ENCODE peak calls at places on chromosomes 1 and 21, in five cellular contexts. M is HepG2, F is K562, N is SK-N-SH, V is GM12878. C is an unnamed sample.

GRCh38 chr1:202200112-202200548 is 6.5 kb downstream of the LGR6 start:
- DNase-seq in F (peak), M (no peak), V (no peak), N (no peak), C (no peak)

GRCh38 chr1:24999426-24999825 is 69.3 kb upstream of the RUNX3 start:
- DNase-seq in V (no peak), F (no peak), M (no peak), N (no peak), C (no peak)

GRCh38 chr1:77288275-77288674 is 6.5 kb downstream of the AK5 start:
- DNase-seq in N (peak), V (no peak), F (no peak), M (no peak), C (no peak)

GRCh38 chr21:36609654-36610053 is 89.3 kb upstream of the SIM2 start:
- DNase-seq in M (no peak), F (no peak), V (no peak), N (no peak), C (no peak)

GRCh38 chr1:94934551-94934950 is 7.6 kb upstream of the CNN3 start:
- DNase-seq in F (no peak), M (no peak), N (no peak), V (no peak), C (no peak)

GRCh38 chr1:180267211-180267561 is 37.1 kb downstream of the LHX4 start:
- DNase-seq in N (no peak), V (no peak), F (no peak), M (no peak), C (no peak)

GRCh38 chr1:212712451-212713303 is 13.0 kb upstream of the BATF3 start:
- DNase-seq in F (no peak), M (no peak), V (no peak), N (no peak), C (no peak)

GRCh38 chr21:37368536-37369279 is 2.1 kb downstream of the DYRK1A start:
- DNase-seq in F (no peak), M (no peak), N (no peak), V (no peak), C (no peak)

GRCh38 chr1:154819628-154820590 is 50.2 kb downstream of the KCNN3 start:
- DNase-seq in N (peak), M (peak), F (peak), V (no peak), C (peak)

GRCh38 chr21:45116066-45116465 is 41.7 kb downstream of the ADARB1 start:
- DNase-seq in V (no peak), N (no peak), M (no peak), F (no peak), C (no peak)

GRCh38 chr1:228155596-228156517 is 6.1 kb downstream of the GJC2 start:
- DNase-seq in V (no peak), N (no peak), F (no peak), M (no peak), C (no peak)

GRCh38 chr21:29436143-29436542 is 137.4 kb downstream of the BACH1 start:
- DNase-seq in M (no peak), V (no peak), F (no peak), N (no peak), C (no peak)

GRCh38 chr21:14766241-14766640 is 220.1 kb upstream of the SAMSN1 start:
- DNase-seq in F (no peak), M (peak), N (peak), V (no peak), C (no peak)

GRCh38 chr1:18954270-18955071 is 2.0 kb downstream of the IFFO2 start:
- DNase-seq in N (no peak), F (no peak), M (no peak), V (no peak), C (no peak)
- TF ChIP-seq FOXM1 in N (no peak), F (no peak), M (no peak), V (no peak), C (no peak)

GRCh38 chr1:4447778-4448360 is 206.5 kb upstream of the AJAP1 start:
- DNase-seq in M (no peak), N (no peak), V (no peak), F (no peak), C (no peak)
- TF ChIP-seq FOXM1 in M (no peak), N (no peak), V (no peak), F (no peak), C (no peak)

GRCh38 chr1:90068611-90069280 is 73.8 kb downstream of the ZNF326 start:
- DNase-seq in V (no peak), N (no peak), M (no peak), F (no peak), C (no peak)
- TF ChIP-seq FOXM1 in V (no peak), N (no peak), M (no peak), F (no peak), C (no peak)

GRCh38 chr1:184387871-184388670 is 1.2 kb downstream of the C1orf21 start:
- DNase-seq in F (no peak), M (no peak), N (peak), V (no peak), C (no peak)
- TF ChIP-seq FOXM1 in F (no peak), M (no peak), N (no peak), V (no peak), C (no peak)

DNA sequence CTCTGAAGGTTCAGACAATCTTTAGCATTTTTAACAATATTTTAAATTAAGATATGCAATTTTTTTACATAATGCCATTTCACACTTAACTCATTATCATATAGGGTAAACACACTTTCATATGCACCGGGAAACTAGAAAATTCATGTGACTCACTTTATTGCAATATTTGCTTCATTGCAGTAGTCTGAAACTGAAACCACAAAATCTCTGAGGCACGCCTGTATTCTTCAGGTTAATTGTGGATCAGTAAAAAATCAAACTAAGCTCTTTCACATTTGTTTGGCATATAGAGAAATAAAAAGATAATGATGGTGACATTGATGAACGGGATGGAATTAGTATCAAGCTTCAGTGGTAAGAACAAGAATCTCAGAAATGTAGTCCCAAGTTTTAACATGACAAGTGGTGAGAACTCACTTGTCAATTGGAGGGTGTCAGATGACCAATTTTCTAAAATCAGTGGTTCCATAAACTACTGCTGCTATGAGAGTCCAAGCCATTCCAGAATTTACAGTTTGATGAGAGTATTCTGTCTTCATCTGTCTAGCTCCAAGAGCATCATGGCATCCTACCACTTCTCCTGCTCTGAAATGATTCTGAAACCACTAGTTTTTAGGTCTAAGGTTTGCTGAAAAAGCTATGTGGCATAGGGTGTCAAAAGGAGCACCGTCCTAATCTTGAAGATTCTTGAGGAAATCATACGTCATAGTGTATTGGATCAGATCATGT is 281.0 kb downstream of the PTPRC start:
- DNase-seq in F (no peak), M (no peak), N (no peak), V (no peak), C (no peak)
- TF ChIP-seq FOXM1 in F (no peak), M (no peak), N (no peak), V (no peak), C (no peak)

GRCh38 chr1:186295980-186296379 is 79.1 kb downstream of the TPR start:
- DNase-seq in F (no peak), M (peak), V (no peak), N (no peak), C (no peak)

GRCh38 chr1:186292875-186293274 is 82.2 kb downstream of the TPR start:
- DNase-seq in N (no peak), V (no peak), M (no peak), F (no peak), C (no peak)

GRCh38 chr1:186301448-186301847 is 73.6 kb downstream of the TPR start:
- DNase-seq in N (no peak), V (no peak), M (no peak), F (no peak), C (no peak)

GRCh38 chr1:186298851-186299250 is 76.2 kb downstream of the TPR start:
- DNase-seq in V (no peak), M (no peak), F (no peak), N (no peak), C (no peak)

DNA sequence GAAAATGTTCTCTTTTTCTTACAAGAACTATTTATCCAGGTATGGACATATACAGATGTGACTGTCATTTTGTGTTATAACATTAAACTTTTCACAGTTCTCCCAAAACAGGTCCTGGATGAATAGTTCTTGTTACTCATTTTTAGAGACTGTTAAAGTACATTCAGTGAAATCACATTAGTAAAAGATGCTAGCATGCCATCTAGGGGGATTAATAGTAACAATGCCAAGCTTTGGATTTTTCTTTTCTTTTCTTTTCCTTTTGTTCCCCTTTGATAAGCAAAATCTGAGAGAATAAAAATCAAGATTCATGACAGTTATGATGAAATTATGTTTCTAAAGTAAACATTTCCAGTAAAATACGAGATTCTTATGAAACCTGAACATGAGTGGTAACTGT is 77.6 kb downstream of the TPR start:
- DNase-seq in N (no peak), F (no peak), M (no peak), V (no peak), C (no peak)
- TF ChIP-seq FOXM1 in N (no peak), F (no peak), M (no peak), V (no peak), C (no peak)

GRCh38 chr1:27594542-27595510 is 9.1 kb downstream of the AHDC1 start:
- DNase-seq in V (no peak), N (no peak), F (no peak), M (no peak), C (no peak)

GRCh38 chr1:27592191-27592590 is 11.8 kb downstream of the AHDC1 start:
- DNase-seq in F (no peak), N (no peak), M (no peak), V (no peak), C (no peak)

GRCh38 chr1:27592600-27593340 is 11.2 kb downstream of the AHDC1 start:
- DNase-seq in V (no peak), M (no peak), N (no peak), F (no peak), C (no peak)

GRCh38 chr1:27595597-27595996 is 8.3 kb downstream of the AHDC1 start:
- DNase-seq in N (no peak), V (no peak), F (no peak), M (no peak), C (no peak)

DNA sequence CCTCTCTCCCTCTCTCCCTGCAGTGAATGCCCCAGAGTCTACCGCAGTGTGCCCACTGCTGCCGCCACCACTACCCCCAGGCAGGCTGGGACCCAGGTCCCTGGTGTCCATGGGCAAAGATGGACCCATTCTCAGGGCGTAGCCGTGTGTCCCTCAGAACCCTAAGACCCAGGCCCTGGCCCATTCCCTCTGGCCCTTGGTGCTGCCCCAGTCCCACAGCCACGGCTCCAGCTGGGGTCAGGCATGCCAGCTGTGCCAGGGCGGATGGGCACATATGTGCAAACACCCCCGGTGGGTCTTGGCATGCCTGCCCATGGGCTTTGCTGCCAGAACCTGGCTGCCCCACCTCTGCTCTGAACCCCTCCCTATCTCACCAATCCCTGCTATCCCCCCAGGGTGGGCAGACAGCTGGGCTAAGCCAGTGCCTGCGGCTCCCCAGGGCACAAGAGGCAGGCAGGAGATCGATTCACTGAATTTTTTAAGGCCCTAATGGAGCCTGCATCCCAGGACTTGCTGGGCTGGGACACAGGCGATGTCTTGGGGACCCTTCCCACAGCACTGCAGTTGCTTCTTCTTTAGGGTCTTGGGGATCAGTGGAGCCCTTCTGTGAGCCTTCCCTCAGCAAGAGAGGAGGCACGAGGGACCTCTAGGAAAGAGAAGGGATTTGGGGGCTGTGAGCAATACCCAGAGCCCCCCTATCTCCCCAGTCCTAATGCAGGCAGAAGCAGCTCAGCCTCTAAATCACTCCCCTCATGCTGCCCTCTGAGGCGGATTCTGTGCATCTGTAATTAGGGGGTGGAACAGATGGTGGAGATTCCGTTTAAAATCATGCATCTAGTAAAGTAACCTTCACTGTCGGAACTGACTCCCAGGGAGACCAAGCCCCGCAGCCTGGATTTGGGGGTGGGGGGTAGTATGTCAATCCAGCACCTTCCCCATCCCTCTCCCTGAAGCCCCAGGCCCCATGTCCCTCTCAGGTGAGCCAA is 10.3 kb downstream of the AHDC1 start:
- DNase-seq in N (no peak), F (no peak), M (no peak), V (no peak), C (no peak)
- TF ChIP-seq FOXM1 in N (no peak), F (no peak), M (no peak), V (no peak), C (no peak)

DNA sequence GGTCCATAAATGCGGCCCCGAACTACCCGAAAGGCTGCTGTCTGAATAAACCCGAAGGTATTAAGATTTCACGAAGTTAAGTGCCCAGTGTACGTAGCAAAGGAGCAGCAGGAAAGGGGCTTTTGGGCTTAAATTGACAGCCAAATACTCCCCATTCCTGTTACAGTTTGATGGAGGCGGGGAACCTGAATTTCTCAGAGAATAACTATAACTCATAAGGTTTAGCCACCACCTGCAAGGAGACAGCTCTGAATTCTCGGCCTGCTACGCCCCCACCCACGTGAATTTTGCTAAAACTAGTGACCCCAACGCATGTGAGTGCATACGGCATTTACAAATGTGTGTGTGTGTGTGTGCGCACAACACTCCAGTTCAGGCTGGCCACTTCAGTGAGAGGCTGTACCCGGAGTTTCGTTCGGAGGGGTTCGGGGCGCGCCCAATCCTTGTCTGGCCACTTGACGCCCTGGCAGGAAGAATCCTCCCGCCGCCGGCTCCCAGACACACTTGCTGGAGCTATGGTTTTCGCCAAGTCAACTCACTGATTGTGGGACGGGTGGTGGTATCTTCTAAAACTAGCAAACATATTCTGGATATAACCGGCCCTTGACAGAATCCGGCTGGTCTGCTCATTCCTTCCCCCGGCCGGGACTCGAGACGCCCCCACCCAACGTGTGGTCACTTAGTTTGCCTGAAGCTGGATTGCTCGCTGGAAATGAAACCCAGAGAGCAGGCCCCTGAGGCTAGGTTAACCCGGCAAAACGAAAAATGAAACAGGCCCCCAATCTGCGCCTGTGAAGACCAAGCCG is 4.9 kb downstream of the GFI1 start:
- DNase-seq in M (no peak), V (no peak), N (peak), F (no peak), C (no peak)
- TF ChIP-seq FOXM1 in M (no peak), V (no peak), N (no peak), F (no peak), C (no peak)

DNA sequence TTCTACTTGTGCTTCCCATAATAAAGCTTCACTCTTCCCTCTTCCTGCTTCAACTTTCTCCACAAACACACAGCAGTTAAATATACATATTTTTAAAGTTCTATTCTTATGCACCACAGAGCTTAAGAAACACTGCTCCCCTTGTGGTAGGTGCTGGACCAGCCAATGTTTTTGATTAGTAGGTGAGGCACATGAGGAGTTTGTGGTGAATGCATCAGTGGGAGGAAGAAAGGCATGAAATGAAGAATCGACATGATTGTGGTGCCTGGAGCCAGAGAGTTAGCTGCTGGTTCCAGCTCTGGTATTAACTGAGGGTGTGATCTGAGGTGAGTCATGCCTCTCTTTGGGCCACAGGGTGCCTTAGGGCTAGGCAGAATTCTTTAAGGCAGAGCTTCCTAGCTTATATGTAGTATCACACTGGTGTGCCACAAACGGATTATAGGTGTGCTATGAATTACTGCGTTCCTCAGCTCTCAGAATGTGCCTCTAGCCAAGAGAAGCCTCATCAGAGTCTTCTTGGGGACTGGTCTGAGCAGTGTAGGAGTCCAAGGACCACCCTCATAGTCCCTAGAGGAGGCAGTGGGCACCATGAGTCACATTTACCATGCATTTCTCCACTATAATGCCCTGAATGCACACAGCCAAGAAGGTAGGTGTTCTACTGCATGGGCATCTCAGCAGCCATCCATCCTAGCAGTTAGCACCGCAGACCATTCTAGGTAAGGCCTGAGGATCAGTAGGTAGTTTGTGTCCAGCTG is 97.4 kb upstream of the SGIP1 start:
- DNase-seq in V (peak), F (no peak), N (no peak), M (no peak), C (peak)
- TF ChIP-seq FOXM1 in V (no peak), F (no peak), N (no peak), M (no peak), C (no peak)